ENCODE peak calls at places on chromosomes 1 and 21, in ten cellular contexts. B, G, H, I, L, J, C, V, E and S are unnamed samples.

GRCh38 chr1:152565535-152566215 is 905 bp downstream of the LCE3E start:
- DNase-seq in G (no peak), L (no peak), H (no peak), V (no peak), C (no peak), B (no peak), J (no peak), E (no peak), I (no peak), S (no peak)

GRCh38 chr1:31390071-31390470 is 17.2 kb upstream of the FABP3 start:
- DNase-seq in J (no peak), H (no peak), G (no peak), B (no peak), I (no peak), C (no peak), L (no peak), E (no peak), V (no peak), S (no peak)

GRCh38 chr1:223199094-223199647 is 56.1 kb upstream of the TLR5 start:
- DNase-seq in I (no peak), C (no peak), H (no peak), J (no peak), V (no peak), L (no peak), B (no peak), E (no peak), G (no peak), S (no peak)

GRCh38 chr1:75171876-75172275 is 37.7 kb downstream of the LHX8 start:
- DNase-seq in J (no peak), G (no peak), C (no peak), H (no peak), B (no peak), E (no peak), L (no peak), V (no peak), I (no peak), S (no peak)

GRCh38 chr1:216847385-216848036 is 124.3 kb upstream of the ESRRG start:
- DNase-seq in C (no peak), V (no peak), B (no peak), H (no peak), I (no peak), G (no peak), E (no peak), J (no peak), L (no peak), S (no peak)

GRCh38 chr1:111225717-111226400 is 1.7 kb upstream of the CHI3L2 start:
- DNase-seq in I (no peak), V (no peak), C (no peak), B (no peak), E (no peak), G (no peak), J (no peak), H (no peak), L (no peak), S (no peak)

GRCh38 chr21:44018127-44018526 is 6.0 kb downstream of the TRAPPC10 start:
- DNase-seq in V (no peak), G (no peak), E (no peak), L (no peak), I (no peak), B (no peak), J (no peak), C (no peak), H (no peak), S (no peak)

GRCh38 chr1:237124856-237125462 is 83.0 kb downstream of the RYR2 start:
- DNase-seq in C (no peak), J (no peak), E (no peak), H (no peak), B (no peak), G (no peak), L (no peak), V (no peak), I (no peak), S (no peak)

GRCh38 chr1:25905680-25906643 is at the start of gene STMN1:
- DNase-seq in V (peak), C (peak), G (peak), I (peak), B (peak), E (peak), L (peak), H (peak), J (peak), S (peak)

GRCh38 chr1:229102741-229103480 is 168.0 kb upstream of the RAB4A start:
- DNase-seq in H (no peak), L (no peak), I (no peak), E (peak), G (no peak), B (no peak), V (no peak), J (no peak), C (no peak), S (no peak)

GRCh38 chr21:37645848-37646247 is 270.4 kb downstream of the KCNJ6 start:
- DNase-seq in L (no peak), G (no peak), E (no peak), V (no peak), B (no peak), C (no peak), I (no peak), J (no peak), H (no peak), S (no peak)

GRCh38 chr1:17587693-17588047 is 48.2 kb downstream of the ARHGEF10L start:
- DNase-seq in H (no peak), V (no peak), J (no peak), C (no peak), B (no peak), E (peak), L (no peak), I (peak), G (no peak), S (no peak)

GRCh38 chr1:167273027-167273800 is 52.5 kb downstream of the POU2F1 start:
- DNase-seq in G (no peak), B (no peak), I (peak), V (no peak), E (no peak), C (no peak), L (no peak), H (no peak), J (no peak), S (no peak)

DNA sequence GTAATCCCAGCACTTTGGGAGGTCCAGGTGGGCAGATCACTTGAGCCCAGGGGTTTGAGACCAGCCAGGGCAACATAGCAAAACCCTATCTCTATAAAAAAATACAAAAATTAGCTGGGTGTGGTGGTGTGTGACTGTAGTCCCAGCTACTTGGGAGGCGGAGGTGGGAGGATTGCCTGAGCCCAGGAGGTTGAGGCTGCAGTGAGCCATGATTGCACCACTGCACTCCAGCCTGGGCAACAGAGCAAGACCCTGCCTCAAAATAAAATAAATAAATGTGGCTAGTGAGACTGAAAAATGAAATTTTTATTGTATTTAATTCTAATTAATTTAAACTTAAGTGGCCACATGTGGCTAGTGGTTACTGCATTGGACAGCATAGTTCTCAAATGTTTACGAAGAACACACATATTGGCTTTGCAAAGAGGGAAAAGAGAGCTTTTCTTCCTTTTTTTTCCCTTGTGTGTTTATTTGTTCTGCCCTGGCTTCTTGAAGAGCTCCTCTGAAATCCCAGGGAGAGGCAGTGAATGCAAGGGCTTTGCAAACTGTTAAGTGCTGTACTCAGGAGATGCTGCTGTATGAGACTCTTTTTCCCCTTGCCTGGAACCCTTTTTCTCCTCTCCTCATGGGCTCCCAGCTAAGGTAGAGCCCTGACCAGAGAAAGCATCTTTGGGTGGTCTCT is 59.0 kb upstream of the RPL11 start:
- DNase-seq in E (no peak), I (no peak), G (no peak), H (no peak), J (no peak), L (no peak), C (no peak), B (no peak), V (no peak), S (no peak)
- H3K27ac ChIP-seq in E (no peak), I (no peak), G (no peak), H (no peak), J (no peak), L (no peak), C (no peak), B (no peak), V (no peak), S (no peak)

DNA sequence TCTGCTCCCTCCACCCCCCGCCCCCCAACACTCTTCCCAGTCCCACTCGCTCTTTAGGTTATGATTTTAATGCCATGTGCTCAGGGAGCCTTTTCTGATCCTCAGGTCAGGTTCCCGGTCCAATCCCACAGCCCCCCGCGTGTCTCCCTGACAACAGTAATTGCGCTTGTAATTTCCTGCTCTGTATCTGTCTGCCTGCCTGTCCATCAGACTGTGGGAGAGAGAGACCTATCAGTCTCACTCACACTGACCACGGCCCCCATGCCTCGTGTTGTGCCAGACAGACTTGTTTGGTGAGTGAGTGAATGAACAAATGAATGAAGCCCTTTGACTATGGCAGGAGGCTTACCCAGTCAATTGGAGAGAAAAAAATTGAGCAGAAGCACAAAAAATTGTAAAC is 50.8 kb upstream of the ECE1 start:
- DNase-seq in J (no peak), G (no peak), I (no peak), V (no peak), L (no peak), C (no peak), H (no peak), E (no peak), B (no peak), S (no peak)
- H3K27ac ChIP-seq in J (peak), G (peak), I (no peak), V (peak), L (peak), C (peak), H (no peak), E (no peak), B (peak), S (peak)

GRCh38 chr1:203990118-203990517 is 82.8 kb upstream of the SOX13 start:
- DNase-seq in E (no peak), L (no peak), I (no peak), G (no peak), H (no peak), V (no peak), C (no peak), J (no peak), B (no peak), S (no peak)

GRCh38 chr1:203996126-203996525 is 76.8 kb upstream of the SOX13 start:
- DNase-seq in I (no peak), C (peak), E (peak), V (no peak), L (no peak), H (no peak), J (peak), B (no peak), G (peak), S (peak)

GRCh38 chr1:203992440-203992839 is 80.5 kb upstream of the SOX13 start:
- DNase-seq in V (no peak), I (no peak), E (no peak), J (no peak), B (no peak), L (no peak), H (no peak), G (no peak), C (no peak), S (no peak)

GRCh38 chr1:203999618-204000017 is 73.3 kb upstream of the SOX13 start:
- DNase-seq in I (peak), V (no peak), G (no peak), J (no peak), L (no peak), E (no peak), C (no peak), B (no peak), H (no peak), S (no peak)

GRCh38 chr1:203995228-203995627 is 77.7 kb upstream of the SOX13 start:
- DNase-seq in B (no peak), E (no peak), H (no peak), L (no peak), J (no peak), C (no peak), I (no peak), V (no peak), G (no peak), S (no peak)
- H3K27ac ChIP-seq in B (no peak), E (no peak), H (no peak), L (peak), J (no peak), C (no peak), I (no peak), V (no peak), G (no peak), S (no peak)

DNA sequence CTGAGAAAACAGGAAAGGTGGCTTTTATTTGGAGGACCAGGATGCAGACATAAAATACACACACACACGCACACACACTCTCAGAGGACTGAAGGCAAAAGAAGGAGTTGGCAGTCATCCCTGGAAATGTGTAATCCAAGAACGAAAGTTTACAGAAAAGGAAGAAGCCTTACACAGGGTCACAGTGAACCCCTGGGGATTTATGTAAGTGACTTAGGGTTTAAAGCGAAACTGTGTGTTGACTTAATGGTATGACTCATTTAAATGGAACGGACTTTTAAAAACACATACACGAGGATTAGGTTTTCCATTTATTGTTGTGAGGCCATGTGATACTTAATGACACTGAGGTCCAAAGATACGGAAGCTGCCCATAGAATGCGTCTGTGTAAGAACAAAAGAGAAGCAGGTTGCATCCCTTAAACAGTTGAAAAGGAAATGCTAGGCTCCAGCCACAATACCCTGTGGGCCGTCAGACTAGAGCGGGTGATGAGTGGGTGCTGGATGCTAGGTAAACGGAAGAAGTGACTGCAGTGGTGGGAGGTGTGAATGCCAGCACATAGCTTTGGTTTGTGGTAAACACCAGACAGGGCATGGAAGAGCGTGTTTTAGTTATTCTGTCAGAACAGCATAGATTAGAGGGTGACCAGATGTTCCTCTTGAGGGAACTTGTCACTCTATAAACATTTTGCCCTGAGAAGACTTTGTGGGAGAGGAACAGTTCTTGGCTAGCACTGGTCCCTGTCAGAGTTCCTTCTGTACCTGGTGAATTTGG is 21.6 kb upstream of the BCL10 start:
- DNase-seq in C (no peak), I (peak), B (peak), L (peak), V (no peak), G (peak), J (no peak), H (peak), E (no peak), S (no peak)
- H3K27ac ChIP-seq in C (peak), I (peak), B (no peak), L (peak), V (peak), G (peak), J (no peak), H (no peak), E (no peak), S (peak)

GRCh38 chr1:109501644-109502367 is 7.7 kb downstream of the AMIGO1 start:
- DNase-seq in E (no peak), L (no peak), C (no peak), H (no peak), I (no peak), B (no peak), G (no peak), J (no peak), V (no peak), S (no peak)
- H3K27ac ChIP-seq in E (no peak), L (no peak), C (peak), H (peak), I (no peak), B (peak), G (peak), J (no peak), V (peak), S (peak)